ENCODE peak calls at places on chromosomes 6 and 20, in four cellular contexts. L, O, P and Y are unnamed samples.
A peak's percentile ranks its signal among the peaks of the same experiment; 100 is the strongest.

GRCh38 chr20:62025394-62025793 is 40.3 kb downstream of the TAF4 start:
- DNase-seq in L (no peak), O (no peak), P (no peak), Y (peak; percentile 1)

GRCh38 chr6:138498575-138499302 is 555 bp downstream of the NHSL1 start:
- DNase-seq in L (no peak), O (peak; percentile 68), P (no peak), Y (no peak)

GRCh38 chr20:25532015-25532751 is 53.1 kb downstream of the NINL start:
- DNase-seq in L (no peak), O (peak; percentile 41), P (no peak), Y (peak; percentile 31)

GRCh38 chr6:42104095-42104806 is 38.2 kb downstream of the C6orf132 start:
- DNase-seq in L (peak; percentile 15), O (peak; percentile 61), P (peak; percentile 93), Y (peak; percentile 64)

GRCh38 chr20:49432562-49432961 is 49.9 kb downstream of the KCNB1 start:
- DNase-seq in L (no peak), O (no peak), P (no peak), Y (no peak)

GRCh38 chr6:64252256-64252655 is 616.7 kb downstream of the PHF3 start:
- DNase-seq in L (no peak), O (no peak), P (no peak), Y (no peak)

GRCh38 chr20:17910828-17911294 is 57.7 kb downstream of the SNX5 start:
- DNase-seq in L (no peak), O (no peak), P (peak; percentile 27), Y (peak; percentile 52)

GRCh38 chr20:16810216-16810615 is 62.1 kb downstream of the OTOR start:
- DNase-seq in L (no peak), O (no peak), P (no peak), Y (no peak)

GRCh38 chr6:121897337-121897760 is 461.9 kb downstream of the GJA1 start:
- DNase-seq in L (no peak), O (no peak), P (no peak), Y (peak; percentile 4)

GRCh38 chr20:44409132-44409600 is 53.7 kb downstream of the HNF4A start:
- DNase-seq in L (no peak), O (no peak), P (no peak), Y (no peak)

GRCh38 chr6:167396659-167397490 is 72.0 kb downstream of the TTLL2 start:
- DNase-seq in L (no peak), O (peak; percentile 81), P (no peak), Y (no peak)

GRCh38 chr20:13089950-13090469 is 81.2 kb downstream of the SPTLC3 start:
- DNase-seq in L (no peak), O (peak; percentile 99), P (no peak), Y (no peak)

GRCh38 chr20:16066571-16066970 is 506.7 kb downstream of the KIF16B start:
- DNase-seq in L (no peak), O (no peak), P (no peak), Y (no peak)

GRCh38 chr6:2763345-2763841 is 1.8 kb upstream of the WRNIP1 start:
- DNase-seq in L (no peak), O (no peak), P (no peak), Y (no peak)

GRCh38 chr20:1291191-1291741 is 25.2 kb downstream of the SNPH start:
- DNase-seq in L (no peak), O (no peak), P (no peak), Y (peak; percentile 33)

GRCh38 chr6:149895702-149896310 is 2.1 kb downstream of the RAET1E start:
- DNase-seq in L (no peak), O (no peak), P (peak; percentile 7), Y (peak; percentile 58)

GRCh38 chr6:157757430-157758403 is 65.3 kb upstream of the SNX9 start:
- DNase-seq in L (no peak), O (no peak), P (no peak), Y (no peak)

GRCh38 chr6:128807577-128807976 is 75.4 kb upstream of the LAMA2 start:
- DNase-seq in L (no peak), O (peak; percentile 16), P (no peak), Y (peak; percentile 62)

GRCh38 chr6:29661071-29661470 is 4.2 kb downstream of the MOG start:
- DNase-seq in L (no peak), O (no peak), P (no peak), Y (no peak)

GRCh38 chr6:135525550-135525949 is 28.0 kb upstream of the AHI1 start:
- DNase-seq in L (no peak), O (no peak), P (no peak), Y (no peak)

GRCh38 chr6:106056738-106057390 is 29.3 kb upstream of the PRDM1 start:
- DNase-seq in L (no peak), O (no peak), P (no peak), Y (no peak)

GRCh38 chr20:23111307-23111943 is 25.3 kb upstream of the CD93 start:
- DNase-seq in L (no peak), O (no peak), P (no peak), Y (no peak)

GRCh38 chr20:48025061-48025515 is 239.8 kb upstream of the SULF2 start:
- DNase-seq in L (no peak), O (no peak), P (no peak), Y (no peak)

GRCh38 chr6:119079288-119079809 is 885 bp upstream of the FAM184A start:
- DNase-seq in L (no peak), O (no peak), P (no peak), Y (no peak)

GRCh38 chr6:11367638-11368199 is 135.3 kb upstream of the NEDD9 start:
- DNase-seq in L (no peak), O (peak; percentile 100), P (no peak), Y (no peak)

GRCh38 chr20:9884061-9884460 is 45.2 kb upstream of the PAK5 start:
- DNase-seq in L (no peak), O (no peak), P (no peak), Y (no peak)

GRCh38 chr6:136360783-136361182 is 71.1 kb upstream of the BCLAF1 start:
- DNase-seq in L (no peak), O (no peak), P (no peak), Y (no peak)

GRCh38 chr20:25867776-25868649 is 171.4 kb upstream of the ZNF337 start:
- DNase-seq in L (no peak), O (no peak), P (peak; percentile 16), Y (peak; percentile 68)

GRCh38 chr6:132391391-132392291 is 9.6 kb downstream of the MOXD1 start:
- DNase-seq in L (no peak), O (no peak), P (no peak), Y (no peak)

GRCh38 chr6:71726121-71726520 is 160.2 kb upstream of the RIMS1 start:
- DNase-seq in L (no peak), O (no peak), P (no peak), Y (no peak)

GRCh38 chr6:107509506-107509905 is 19.6 kb downstream of the SOBP start:
- DNase-seq in L (no peak), O (no peak), P (no peak), Y (peak; percentile 22)

GRCh38 chr6:107510108-107510507 is 20.2 kb downstream of the SOBP start:
- DNase-seq in L (no peak), O (no peak), P (peak; percentile 33), Y (no peak)

GRCh38 chr6:107515955-107516354 is 26.0 kb downstream of the SOBP start:
- DNase-seq in L (no peak), O (no peak), P (no peak), Y (no peak)

GRCh38 chr6:107513214-107513613 is 23.3 kb downstream of the SOBP start:
- DNase-seq in L (no peak), O (no peak), P (no peak), Y (no peak)

DNA sequence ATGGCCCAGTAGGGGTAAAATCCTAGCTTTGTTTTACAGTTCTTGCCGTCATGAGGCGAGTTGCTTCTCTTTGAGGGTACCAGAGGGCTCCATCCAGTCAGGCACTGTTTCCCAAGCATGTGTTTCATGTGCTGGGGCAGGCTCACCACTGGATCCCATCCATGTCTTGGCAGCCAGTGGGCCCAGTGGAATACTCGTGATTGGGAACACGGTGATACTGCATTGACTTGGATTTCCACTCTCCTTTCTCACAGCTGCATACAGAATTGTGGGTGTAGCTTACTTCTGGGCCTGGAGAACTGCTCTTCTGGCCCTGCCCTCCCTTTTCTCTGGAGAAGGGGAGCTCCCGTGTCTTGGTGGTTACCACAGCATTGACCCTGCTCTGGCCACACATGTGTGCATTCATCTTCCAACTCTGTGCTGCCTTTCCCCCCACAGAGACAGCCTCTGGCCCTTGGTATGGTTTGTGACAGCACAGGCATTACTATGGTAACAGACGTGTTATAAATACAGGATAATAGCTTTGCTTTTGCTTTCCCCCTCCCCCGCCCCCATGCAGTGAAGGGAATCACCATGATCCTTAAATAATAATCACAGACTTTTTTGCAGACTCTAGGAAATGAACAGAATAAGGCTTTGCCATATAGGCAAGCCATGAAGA is 21.6 kb downstream of the SOBP start:
- DNase-seq in L (no peak), O (no peak), P (no peak), Y (no peak)
- TF ChIP-seq MYC in L (no peak), O (no peak), P (no peak), Y (no peak)

DNA sequence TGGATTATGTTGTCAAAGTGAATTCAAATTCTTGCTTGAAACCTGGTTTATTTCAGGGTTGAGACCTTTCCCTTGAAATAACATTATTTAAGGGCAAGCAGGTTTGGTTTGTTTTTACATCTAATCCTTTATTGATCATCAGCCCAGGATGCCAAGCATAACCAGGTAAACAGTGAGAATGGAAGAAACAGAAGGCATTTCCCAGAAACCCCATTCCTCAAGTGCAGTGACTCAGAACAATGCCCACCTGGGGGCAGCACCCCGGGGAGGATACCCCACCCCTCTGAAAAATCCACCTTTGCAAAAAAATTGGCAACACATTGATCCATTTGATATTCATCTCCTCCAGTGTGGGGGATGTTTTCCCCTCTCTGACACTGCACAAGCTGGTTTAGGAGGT is 32.5 kb downstream of the POFUT1 start:
- DNase-seq in L (no peak), O (no peak), P (no peak), Y (no peak)
- TF ChIP-seq CTCF in L (peak; percentile 2), O (peak; percentile 48), P (peak; percentile 26), Y (no peak)

GRCh38 chr20:2353231-2353630 is 27.5 kb upstream of the TGM6 start:
- DNase-seq in L (no peak), O (no peak), P (no peak), Y (no peak)

GRCh38 chr20:2349801-2350200 is 30.9 kb upstream of the TGM6 start:
- DNase-seq in L (no peak), O (peak; percentile 39), P (no peak), Y (no peak)

GRCh38 chr20:2350606-2351005 is 30.1 kb upstream of the TGM6 start:
- DNase-seq in L (no peak), O (no peak), P (no peak), Y (no peak)

DNA sequence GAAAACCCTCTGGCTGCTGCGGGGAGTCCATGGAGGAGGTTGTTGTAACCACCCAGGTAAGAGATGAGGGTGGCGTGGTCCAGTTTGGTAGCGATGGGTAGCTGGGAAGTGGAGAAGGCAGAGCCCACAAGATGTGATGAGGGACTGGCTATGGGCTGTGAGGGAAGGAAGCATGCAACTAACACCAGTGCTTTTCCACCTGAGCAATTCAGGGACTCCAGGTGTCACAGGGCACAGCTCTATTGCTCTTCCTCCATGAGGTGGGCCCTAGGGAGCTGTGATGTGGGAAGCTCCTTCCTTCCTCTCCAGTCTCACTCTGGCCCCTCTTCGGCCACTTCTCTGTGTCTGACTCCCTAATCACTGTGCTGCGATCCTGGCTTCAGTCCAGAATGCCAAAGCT is 32.4 kb upstream of the TGM6 start:
- DNase-seq in L (no peak), O (no peak), P (no peak), Y (no peak)
- H2AFZ ChIP-seq in L (no peak overlapping the region), O (no peak overlapping the region), P (no peak overlapping the region), Y (no peak overlapping the region)

DNA sequence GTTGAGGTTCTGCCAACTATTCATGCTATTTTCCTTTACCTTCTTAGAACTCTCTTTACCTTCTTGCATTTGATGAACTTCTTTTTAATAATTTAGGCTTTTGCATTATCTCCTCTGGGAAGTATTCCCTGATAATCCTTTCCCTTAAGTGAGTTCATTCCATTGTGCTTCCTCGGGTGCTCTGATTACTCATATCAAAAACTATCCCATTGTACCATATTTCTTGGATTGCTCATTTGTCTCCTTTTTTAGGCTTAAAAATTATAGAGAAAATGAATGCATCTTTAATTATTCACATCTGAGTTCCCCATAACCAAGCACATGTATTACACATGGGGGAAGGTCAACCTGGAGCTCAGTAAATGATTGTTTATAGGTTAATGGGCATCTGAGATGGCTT is 2.5 kb downstream of the CALHM4 start:
- DNase-seq in L (no peak), O (no peak), P (no peak), Y (no peak)
- TF ChIP-seq MYC in L (no peak), O (no peak), P (no peak), Y (no peak)